ENCODE peak calls at places on chromosome 3, in six cellular contexts. L is lung microvascular endothelial cell, E is HepG2, S is thoracic aorta, R is endothelial cell, G is MCF 10A. Z is an unnamed sample.

GRCh38 chr3:62332771-62333381 is 40.5 kb downstream of the FEZF2 start:
- DNase-seq in L (peak; percentile 22), E (no peak), S (no peak), R (peak; percentile 15), G (peak; percentile 30), Z (peak; percentile 50)

GRCh38 chr3:18712713-18713575 is 287.8 kb upstream of the SATB1 start:
- DNase-seq in L (no peak), E (no peak), S (no peak), R (no peak), G (no peak), Z (no peak)

GRCh38 chr3:57145852-57146251 is 19.3 kb downstream of the IL17RD start:
- DNase-seq in L (no peak), E (no peak), S (no peak), R (no peak), G (no peak), Z (no peak)

GRCh38 chr3:61608711-61609110 is 47.3 kb downstream of the PTPRG start:
- DNase-seq in L (no peak), E (no peak), S (no peak), R (no peak), G (no peak), Z (no peak)

GRCh38 chr3:95048564-95048963 is 985.7 kb downstream of the NSUN3 start:
- DNase-seq in L (no peak), E (no peak), S (no peak), R (no peak), G (no peak), Z (no peak)

GRCh38 chr3:13192471-13193213 is 119.4 kb upstream of the IQSEC1 start:
- DNase-seq in L (peak; percentile 24), E (peak; percentile 35), S (no peak), R (peak; percentile 51), G (peak; percentile 11), Z (no peak)

GRCh38 chr3:23600178-23600577 is 205.6 kb upstream of the UBE2E1 start:
- DNase-seq in L (peak; percentile 73), E (no peak), S (no peak), R (no peak), G (peak; percentile 66), Z (no peak)

GRCh38 chr3:121749276-121750086 is at the start of gene GOLGB1:
- DNase-seq in L (peak; percentile 100), E (peak; percentile 100), S (peak; percentile 91), R (peak; percentile 84), G (peak; percentile 100), Z (peak; percentile 99)

GRCh38 chr3:50008931-50009330 is 69.0 kb downstream of the RBM6 start:
- DNase-seq in L (no peak), E (no peak), S (no peak), R (no peak), G (peak; percentile 21), Z (no peak)

GRCh38 chr3:13581485-13582365 is 32.8 kb downstream of the FBLN2 start:
- DNase-seq in L (no peak), E (no peak), S (no peak), R (no peak), G (no peak), Z (peak; percentile 4)

GRCh38 chr3:38059597-38059996 is 20.6 kb downstream of the DLEC1 start:
- DNase-seq in L (no peak), E (no peak), S (no peak), R (no peak), G (no peak), Z (no peak)

GRCh38 chr3:190265126-190265525 is 57.1 kb downstream of the CLDN1 start:
- DNase-seq in L (no peak), E (no peak), S (no peak), R (no peak), G (no peak), Z (no peak)

GRCh38 chr3:187989458-187990153 is 164.4 kb upstream of the LPP start:
- DNase-seq in L (no peak), E (no peak), S (no peak), R (peak; percentile 16), G (no peak), Z (no peak)

GRCh38 chr3:182501861-182502260 is 291.4 kb upstream of the ATP11B start:
- DNase-seq in L (no peak), E (no peak), S (no peak), R (no peak), G (no peak), Z (no peak)

GRCh38 chr3:178085817-178086123 is 450.5 kb upstream of the KCNMB2 start:
- DNase-seq in L (no peak), E (no peak), S (no peak), R (no peak), G (no peak), Z (no peak)

GRCh38 chr3:66133853-66134445 is 86.9 kb upstream of the SLC25A26 start:
- DNase-seq in L (peak; percentile 62), E (no peak), S (no peak), R (no peak), G (no peak), Z (no peak)